ENCODE peak calls at places on chromosomes 1 and 21, in four cellular contexts. S is K562, X is IMR-90, I is GM12878. B is an unnamed sample.

GRCh38 chr1:150572918-150573647 is 6.3 kb downstream of the MCL1 start:
- DNase-seq in S (no peak), X (no peak), I (no peak), B (no peak)

GRCh38 chr1:206658264-206658980 is 23.1 kb downstream of the DYRK3 start:
- DNase-seq in S (peak; percentile 92), X (no peak), I (no peak), B (peak; percentile 26)

GRCh38 chr1:56710646-56711045 is 65.5 kb downstream of the PRKAA2 start:
- DNase-seq in S (no peak), X (peak; percentile 88), I (no peak), B (peak; percentile 47)

GRCh38 chr1:44524180-44524579 is 119.1 kb downstream of the RNF220 start:
- DNase-seq in S (no peak), X (no peak), I (no peak), B (no peak)

GRCh38 chr1:37557402-37557801 is 662 bp downstream of the DNALI1 start:
- DNase-seq in S (no peak), X (no peak), I (no peak), B (no peak)

GRCh38 chr1:151542710-151543129 is 2.6 kb downstream of the TUFT1 start:
- DNase-seq in S (no peak), X (peak; percentile 86), I (no peak), B (no peak)

GRCh38 chr1:160827418-160827817 is 31.4 kb downstream of the LY9 start:
- DNase-seq in S (no peak), X (no peak), I (no peak), B (no peak)

GRCh38 chr1:84988588-84988987 is 8.3 kb downstream of the MCOLN2 start:
- DNase-seq in S (no peak), X (no peak), I (no peak), B (no peak)

GRCh38 chr1:109776206-109776835 is 12.6 kb upstream of the EPS8L3 start:
- DNase-seq in S (no peak), X (no peak), I (no peak), B (no peak)

GRCh38 chr1:4084053-4084431 is 184.0 kb upstream of the C1orf174 start:
- DNase-seq in S (no peak), X (no peak), I (no peak), B (no peak)

GRCh38 chr1:35185200-35185599 is 7.7 kb downstream of the SFPQ start:
- DNase-seq in S (no peak), X (no peak), I (no peak), B (no peak)

GRCh38 chr1:157512036-157512969 is 40.0 kb downstream of the FCRL5 start:
- DNase-seq in S (no peak), X (no peak), I (peak; percentile 68), B (no peak)

GRCh38 chr1:168636642-168637111 is 60.3 kb downstream of the XCL1 start:
- DNase-seq in S (no peak), X (no peak), I (no peak), B (no peak)

GRCh38 chr1:221234821-221235220 is 355.6 kb downstream of the HLX start:
- DNase-seq in S (no peak), X (peak; percentile 42), I (no peak), B (no peak)

GRCh38 chr1:193143285-193143684 is 21.5 kb downstream of the CDC73 start:
- DNase-seq in S (no peak), X (peak; percentile 41), I (no peak), B (peak; percentile 30)

GRCh38 chr1:213419369-213420030 is 368.5 kb downstream of the RPS6KC1 start:
- DNase-seq in S (no peak), X (no peak), I (no peak), B (no peak)

GRCh38 chr1:228445867-228446584 is 29.4 kb upstream of the TRIM17 start:
- DNase-seq in S (no peak), X (peak; percentile 56), I (no peak), B (peak; percentile 16)

GRCh38 chr1:194813109-194813508 is 1626.7 kb upstream of the B3GALT2 start:
- DNase-seq in S (peak; percentile 18), X (no peak), I (no peak), B (no peak)

DNA sequence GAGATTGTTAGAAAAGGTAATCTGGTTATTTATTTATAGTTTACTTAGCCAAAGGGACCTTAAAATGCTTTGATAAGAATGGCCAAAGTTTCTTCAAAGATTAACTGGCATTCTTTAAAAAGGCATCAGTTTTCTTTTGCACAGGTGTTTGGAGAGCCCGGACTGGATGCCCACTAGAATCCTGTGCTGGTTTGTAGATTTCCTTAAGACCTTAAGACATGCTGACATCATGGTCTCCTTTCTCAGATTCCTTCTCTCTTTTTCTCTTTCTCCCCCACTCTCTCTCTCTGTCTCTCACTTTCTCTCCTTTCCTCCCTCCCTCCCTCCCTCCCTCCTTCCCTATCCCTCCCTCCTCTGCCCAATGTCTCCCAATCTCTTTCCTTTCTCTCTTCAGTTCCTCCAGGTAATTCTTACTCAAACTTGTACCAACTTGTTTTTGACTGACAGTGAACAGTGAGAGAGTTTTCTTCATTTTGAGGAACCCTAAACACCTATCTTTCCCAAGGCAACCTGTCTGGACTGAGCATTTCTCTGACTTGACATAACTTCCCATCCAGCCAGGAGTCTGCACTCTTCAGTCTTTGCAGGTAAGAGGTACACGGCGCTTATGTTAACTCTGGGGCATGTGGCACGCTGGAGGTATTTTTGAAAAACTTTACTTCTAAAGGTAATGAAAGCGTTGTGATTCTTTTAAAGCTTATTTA is at the start of gene KCNJ15:
- DNase-seq in S (no peak), X (no peak), I (no peak), B (no peak)
- TF ChIP-seq FOS in S (no peak), X (no peak), I (no peak), B (no peak)

GRCh38 chr1:241531195-241532172 is 694 bp upstream of the KMO start:
- DNase-seq in S (peak; percentile 42), X (peak; percentile 78), I (peak; percentile 66), B (peak; percentile 79)
- TF ChIP-seq FOS in S (no peak), X (no peak), I (no peak), B (no peak)

GRCh38 chr1:30588311-30589073 is 134.9 kb downstream of the MATN1 start:
- DNase-seq in S (no peak), X (no peak), I (no peak), B (no peak)

GRCh38 chr1:30586671-30587070 is 136.7 kb downstream of the MATN1 start:
- DNase-seq in S (no peak), X (no peak), I (no peak), B (no peak)

GRCh38 chr1:30589083-30589482 is 134.3 kb downstream of the MATN1 start:
- DNase-seq in S (no peak), X (no peak), I (no peak), B (no peak)
- TF ChIP-seq FOS in S (no peak), X (no peak), I (no peak), B (no peak)

GRCh38 chr1:28789816-28790215 is 22.2 kb upstream of the OPRD1 start:
- DNase-seq in S (no peak), X (no peak), I (no peak), B (no peak)
- TF ChIP-seq FOS in S (no peak), X (no peak), I (no peak), B (no peak)

GRCh38 chr21:39451332-39452206 is at the start of gene SH3BGR:
- DNase-seq in S (peak; percentile 75), X (no peak), I (no peak), B (no peak)
- TF ChIP-seq FOS in S (peak; percentile 68), X (no peak), I (no peak), B (no peak)

GRCh38 chr1:89719502-89720306 is 86.8 kb downstream of the LRRC8C start:
- DNase-seq in S (no peak), X (peak; percentile 22), I (peak; percentile 80), B (peak; percentile 89)
- TF ChIP-seq FOS in S (no peak), X (no peak), I (no peak), B (peak; percentile 61)

DNA sequence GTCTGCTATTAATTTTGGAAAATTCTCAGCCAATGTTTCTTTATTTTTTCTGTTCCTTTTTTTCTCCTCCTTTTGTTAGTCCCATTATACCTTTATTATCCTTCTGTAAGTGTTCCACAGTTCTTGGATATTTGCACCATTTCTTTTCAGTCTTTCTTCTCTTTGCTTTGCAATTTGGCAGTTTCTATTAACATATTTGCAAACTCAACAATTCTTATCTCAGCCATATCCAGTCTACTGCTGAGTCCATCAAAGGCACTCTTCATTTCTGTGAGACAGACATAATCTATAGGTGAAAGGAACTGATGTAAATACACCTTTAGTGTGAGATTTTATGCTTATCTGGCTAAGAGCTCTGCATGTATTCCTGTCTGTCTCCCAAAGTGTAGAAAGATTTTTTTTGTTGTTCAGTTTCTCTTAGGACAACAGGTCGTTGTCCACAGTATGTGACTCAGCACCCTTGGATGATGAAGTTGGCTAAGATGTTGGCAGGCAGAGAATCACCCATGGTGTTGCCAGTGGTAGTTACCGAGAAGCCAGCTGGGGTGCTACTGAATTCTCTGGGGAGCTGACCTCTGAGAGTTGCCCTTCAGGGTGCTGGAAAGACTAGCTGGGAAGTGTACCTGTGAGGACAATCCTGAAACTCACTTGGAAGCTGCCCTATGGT is 38.4 kb downstream of the LEPR start:
- DNase-seq in S (no peak), X (no peak), I (no peak), B (peak; percentile 14)
- TF ChIP-seq FOS in S (no peak), X (no peak), I (no peak), B (no peak)

GRCh38 chr1:226888816-226889215 is 18.4 kb downstream of the PSEN2 start:
- DNase-seq in S (no peak), X (no peak), I (no peak), B (no peak)

GRCh38 chr1:226890331-226891108 is 20.1 kb downstream of the PSEN2 start:
- DNase-seq in S (no peak), X (no peak), I (no peak), B (no peak)

GRCh38 chr1:226888021-226888420 is 17.6 kb downstream of the PSEN2 start:
- DNase-seq in S (no peak), X (no peak), I (no peak), B (no peak)

GRCh38 chr1:226891346-226891745 is 20.9 kb downstream of the PSEN2 start:
- DNase-seq in S (no peak), X (no peak), I (no peak), B (no peak)

DNA sequence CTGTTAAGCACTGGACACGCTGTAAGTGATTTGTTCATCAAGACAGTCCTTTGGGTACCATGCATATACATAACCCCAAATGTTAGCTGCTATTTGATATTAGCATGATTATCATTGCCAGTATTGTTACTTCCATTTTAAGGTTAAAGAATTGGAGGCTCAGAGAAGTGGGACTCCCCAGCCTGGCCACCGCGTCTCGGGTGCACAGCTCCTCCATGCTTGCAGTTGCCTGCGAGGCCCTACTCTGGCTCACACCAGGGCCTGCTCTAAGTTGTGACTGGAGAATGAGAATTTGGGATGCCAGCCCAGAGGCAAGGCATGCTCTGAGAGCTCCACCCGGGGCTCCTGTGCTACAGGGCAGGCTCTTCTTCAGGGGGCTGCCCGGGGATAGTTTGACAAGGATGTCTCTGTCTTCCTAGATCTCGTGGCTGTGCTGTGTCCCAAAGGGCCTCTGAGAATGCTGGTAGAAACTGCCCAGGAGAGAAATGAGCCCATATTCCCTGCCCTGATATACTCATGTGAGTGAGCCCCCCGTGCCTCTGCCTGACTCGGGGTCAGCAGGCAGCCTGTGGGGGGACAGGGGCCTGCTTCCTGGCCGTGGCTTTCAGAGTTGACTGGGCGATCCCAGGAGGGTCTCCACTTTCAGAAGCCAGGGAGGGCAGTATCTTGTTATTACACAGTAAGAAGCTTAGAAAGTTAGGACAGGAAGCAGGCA is 19.4 kb downstream of the PSEN2 start:
- DNase-seq in S (no peak), X (no peak), I (no peak), B (no peak)
- TF ChIP-seq FOS in S (no peak), X (no peak), I (no peak), B (no peak)

B was measured in endothelial cell of umbilical vein.